ENCODE peak calls at places on chromosome 15, in six cellular contexts. U, G, O, Y, C and N are unnamed samples.

GRCh38 chr15:70492240-70493177 is 270.8 kb downstream of the UACA start:
- DNase-seq in U (no peak), G (peak; percentile 84), O (no peak), Y (peak; percentile 88), C (peak; percentile 61), N (peak; percentile 64)

GRCh38 chr15:89416339-89417183 is 79.8 kb downstream of the RHCG start:
- DNase-seq in U (peak; percentile 71), G (no peak), O (peak; percentile 97), Y (peak; percentile 77), C (no peak), N (no peak)

GRCh38 chr15:74302821-74303359 is 64.6 kb downstream of the CYP11A1 start:
- DNase-seq in U (no peak), G (no peak), O (peak; percentile 85), Y (peak; percentile 53), C (no peak), N (no peak)

GRCh38 chr15:51312754-51313390 is 25.5 kb downstream of the CYP19A1 start:
- DNase-seq in U (peak; percentile 29), G (no peak), O (no peak), Y (peak; percentile 41), C (no peak), N (no peak)

GRCh38 chr15:58738051-58738707 is 11.3 kb downstream of the ADAM10 start:
- DNase-seq in U (no peak), G (no peak), O (no peak), Y (peak; percentile 37), C (no peak), N (no peak)

GRCh38 chr15:59764775-59765174 is 75.7 kb upstream of the BNIP2 start:
- DNase-seq in U (peak; percentile 13), G (no peak), O (no peak), Y (no peak), C (no peak), N (no peak)

GRCh38 chr15:42591238-42591936 is 16.0 kb downstream of the STARD9 start:
- DNase-seq in U (no peak), G (no peak), O (no peak), Y (peak; percentile 68), C (no peak), N (no peak)

GRCh38 chr15:64895285-64896065 is 16.2 kb upstream of the ANKDD1A start:
- DNase-seq in U (no peak), G (peak; percentile 53), O (no peak), Y (no peak), C (no peak), N (no peak)

GRCh38 chr15:77060560-77060959 is 10.3 kb downstream of the TSPAN3 start:
- DNase-seq in U (no peak), G (no peak), O (no peak), Y (no peak), C (no peak), N (no peak)

GRCh38 chr15:77966540-77967290 is 110.8 kb downstream of the TBC1D2B start:
- DNase-seq in U (peak; percentile 38), G (no peak), O (no peak), Y (peak; percentile 57), C (no peak), N (no peak)

GRCh38 chr15:41022487-41023090 is 69.3 kb downstream of the CHAC1 start:
- DNase-seq in U (peak; percentile 28), G (no peak), O (peak; percentile 38), Y (peak; percentile 68), C (peak; percentile 25), N (no peak)

GRCh38 chr15:43932036-43932435 is 105.2 kb downstream of the WDR76 start:
- DNase-seq in U (no peak), G (no peak), O (no peak), Y (no peak), C (no peak), N (no peak)

GRCh38 chr15:29548006-29548405 is 274.3 kb downstream of the TJP1 start:
- DNase-seq in U (no peak), G (no peak), O (no peak), Y (no peak), C (no peak), N (no peak)

GRCh38 chr15:58498821-58499580 is 67.2 kb downstream of the LIPC start:
- DNase-seq in U (no peak), G (peak; percentile 88), O (no peak), Y (no peak), C (no peak), N (no peak)

GRCh38 chr15:99732711-99733267 is 448 bp downstream of the LYSMD4 start:
- DNase-seq in U (no peak), G (peak; percentile 88), O (no peak), Y (peak; percentile 4), C (peak; percentile 43), N (peak; percentile 35)

GRCh38 chr15:100383302-100384107 is 41.7 kb upstream of the ADAMTS17 start:
- DNase-seq in U (peak; percentile 8), G (no peak), O (peak; percentile 48), Y (peak; percentile 75), C (no peak), N (no peak)

GRCh38 chr15:101702077-101702476 is 22.2 kb downstream of the TARS3 start:
- DNase-seq in U (no peak), G (no peak), O (no peak), Y (no peak), C (no peak), N (no peak)

GRCh38 chr15:76341366-76342045 is 4.9 kb downstream of the ISL2 start:
- DNase-seq in U (no peak), G (peak; percentile 75), O (peak; percentile 76), Y (no peak), C (no peak), N (no peak)

GRCh38 chr15:42716125-42716524 is 20.8 kb downstream of the CDAN1 start:
- DNase-seq in U (no peak), G (no peak), O (no peak), Y (no peak), C (no peak), N (no peak)

GRCh38 chr15:88433046-88433685 is 34.0 kb downstream of the MRPL46 start:
- DNase-seq in U (no peak), G (no peak), O (no peak), Y (no peak), C (no peak), N (no peak)

GRCh38 chr15:82828064-82828463 is 18.6 kb downstream of the WHAMM start:
- DNase-seq in U (no peak), G (no peak), O (no peak), Y (no peak), C (no peak), N (no peak)

GRCh38 chr15:74835312-74835823 is 7.6 kb downstream of the ULK3 start:
- DNase-seq in U (peak; percentile 69), G (no peak), O (peak; percentile 94), Y (peak; percentile 88), C (no peak), N (peak; percentile 57)

GRCh38 chr15:88779944-88780343 is 23.3 kb upstream of the ACAN start:
- DNase-seq in U (no peak), G (no peak), O (no peak), Y (no peak), C (no peak), N (no peak)

GRCh38 chr15:74837482-74837881 is 5.5 kb downstream of the ULK3 start:
- DNase-seq in U (no peak), G (no peak), O (no peak), Y (no peak), C (no peak), N (no peak)

GRCh38 chr15:52331490-52332240 is 36.1 kb upstream of the MYO5C start:
- DNase-seq in U (peak; percentile 10), G (no peak), O (no peak), Y (peak; percentile 92), C (no peak), N (no peak)
- TF ChIP-seq CTCF in U (peak; percentile 6), G (peak; percentile 28), O (peak; percentile 58), Y (peak; percentile 74), C (no peak), N (peak; percentile 58)

GRCh38 chr15:39556461-39556860 is 24.4 kb upstream of the THBS1 start:
- DNase-seq in U (no peak), G (no peak), O (no peak), Y (no peak), C (no peak), N (no peak)

GRCh38 chr15:39555885-39556284 is 25.0 kb upstream of the THBS1 start:
- DNase-seq in U (no peak), G (no peak), O (no peak), Y (no peak), C (no peak), N (no peak)

GRCh38 chr15:39554746-39555387 is 26.0 kb upstream of the THBS1 start:
- DNase-seq in U (no peak), G (no peak), O (no peak), Y (no peak), C (no peak), N (no peak)

GRCh38 chr15:39552546-39552945 is 28.3 kb upstream of the THBS1 start:
- DNase-seq in U (no peak), G (no peak), O (no peak), Y (no peak), C (no peak), N (no peak)

GRCh38 chr15:39553947-39554731 is 26.7 kb upstream of the THBS1 start:
- DNase-seq in U (no peak), G (no peak), O (no peak), Y (no peak), C (no peak), N (no peak)
- H3K4me1 ChIP-seq in U (no peaks in the 10 kb centered on the region), G (no peaks in the 10 kb centered on the region), O (no peaks in the 10 kb centered on the region), Y (no peaks in the 10 kb centered on the region), C (no peaks in the 10 kb centered on the region), N (peaks cover 11% of the 10 kb centered on the region)

DNA sequence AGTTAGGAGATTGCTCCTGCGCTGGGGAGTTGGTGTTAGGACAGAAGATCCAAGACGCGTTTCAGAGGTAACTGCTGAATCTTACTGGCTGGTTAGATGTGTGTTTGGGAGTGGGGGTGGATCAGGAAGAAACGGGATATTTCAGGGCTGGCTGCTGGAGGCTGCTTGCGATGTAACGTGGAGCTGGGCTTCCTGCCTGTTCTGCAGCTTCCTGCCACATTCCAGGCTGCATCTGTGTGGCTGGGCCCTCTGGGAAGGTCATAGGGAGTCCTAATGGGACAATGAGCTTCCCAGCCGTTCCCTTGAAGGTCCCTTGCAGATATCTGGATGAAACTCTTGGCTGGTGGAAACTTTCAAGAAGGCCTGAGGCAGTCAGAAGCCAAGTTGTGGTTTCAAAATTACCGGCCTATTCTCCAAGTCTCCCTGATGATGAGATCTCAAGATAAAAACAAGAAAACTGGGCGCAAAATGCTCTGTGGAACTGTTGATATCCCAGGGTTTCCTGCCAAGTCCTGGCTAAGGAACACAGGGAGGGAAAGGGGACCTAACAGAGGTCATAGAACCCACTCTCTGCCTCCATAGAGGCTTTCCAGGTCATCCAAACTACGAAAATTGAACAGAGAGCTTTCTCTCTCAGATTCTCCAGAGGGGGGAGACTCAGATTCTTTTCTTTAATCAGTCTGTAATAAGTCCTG is 67.0 kb downstream of the NOX5 start:
- DNase-seq in U (no peak), G (peak; percentile 82), O (peak; percentile 50), Y (no peak), C (peak; percentile 55), N (peak; percentile 82)
- TF ChIP-seq CTCF in U (no peak), G (no peak), O (no peak), Y (no peak), C (no peak), N (no peak)

GRCh38 chr15:84736375-84736774 is 12.0 kb upstream of the ZNF592 start:
- DNase-seq in U (no peak), G (no peak), O (no peak), Y (no peak), C (no peak), N (no peak)

GRCh38 chr15:84731774-84732173 is 15.8 kb upstream of the SEC11A start:
- DNase-seq in U (no peak), G (no peak), O (no peak), Y (no peak), C (no peak), N (no peak)

GRCh38 chr15:84740691-84741090 is 7.7 kb upstream of the ZNF592 start:
- DNase-seq in U (no peak), G (no peak), O (no peak), Y (no peak), C (no peak), N (no peak)

GRCh38 chr15:84737005-84737404 is 11.4 kb upstream of the ZNF592 start:
- DNase-seq in U (no peak), G (no peak), O (no peak), Y (no peak), C (no peak), N (no peak)

GRCh38 chr15:84734794-84735479 is 13.5 kb upstream of the ZNF592 start:
- DNase-seq in U (peak; percentile 85), G (no peak), O (peak; percentile 93), Y (peak; percentile 88), C (peak; percentile 48), N (peak; percentile 25)
- H3K4me1 ChIP-seq in U (peaks cover 40% of the 10 kb centered on the region), G (no peaks in the 10 kb centered on the region), O (peaks cover 4% of the 10 kb centered on the region), Y (peaks cover 24% of the 10 kb centered on the region), C (no peaks in the 10 kb centered on the region), N (no peaks in the 10 kb centered on the region)